ENCODE peak calls at places on chromosomes 13 and 19, in nine cellular contexts. F, S, Q, Z, V, P, A, M and Y are unnamed samples. For H3K4me1, the result is how much of the 10 kb centered on the place peaks cover.

GRCh38 chr19:16467581-16467980 is 4.2 kb downstream of the EPS15L1 start:
- DNase-seq in P (no peak), S (no peak), M (no peak), Z (no peak), V (no peak), Q (no peak), F (no peak), A (no peak), Y (no peak)

GRCh38 chr13:33100876-33101275 is 84.7 kb downstream of the KL start:
- DNase-seq in Q (no peak), S (no peak), F (no peak), P (no peak), Z (no peak), M (no peak), A (no peak), V (no peak), Y (no peak)

GRCh38 chr19:16038196-16038695 is 38.0 kb upstream of the TPM4 start:
- DNase-seq in F (no peak), Z (no peak), M (no peak), P (no peak), Q (no peak), S (no peak), V (no peak), A (no peak), Y (no peak)

GRCh38 chr13:42804244-42804868 is 23.0 kb downstream of the FAM216B start:
- DNase-seq in A (no peak), M (no peak), Q (no peak), Z (no peak), S (no peak), F (no peak), V (no peak), P (no peak), Y (no peak)

GRCh38 chr19:49114630-49115363 is 627 bp downstream of the LIN7B start:
- DNase-seq in Z (peak), P (peak), S (peak), M (no peak), F (peak), V (no peak), Q (peak), A (peak), Y (peak)

GRCh38 chr19:4428326-4428975 is 26.0 kb downstream of the CHAF1A start:
- DNase-seq in P (no peak), F (no peak), Z (no peak), Q (no peak), V (no peak), A (no peak), S (no peak), M (no peak), Y (no peak)

GRCh38 chr19:3324405-3324856 is 42.0 kb upstream of the NFIC start:
- DNase-seq in Q (peak), Z (peak), A (peak), M (no peak), S (peak), F (peak), P (no peak), V (no peak), Y (peak)

GRCh38 chr13:24683833-24684599 is 3.8 kb downstream of the ATP12A start:
- DNase-seq in P (no peak), Q (peak), A (peak), M (no peak), S (no peak), F (peak), V (no peak), Z (peak), Y (no peak)

GRCh38 chr13:98454389-98454881 is 122.5 kb downstream of the STK24 start:
- DNase-seq in V (no peak), M (no peak), P (no peak), Q (no peak), Z (no peak), S (no peak), A (no peak), F (peak), Y (no peak)

GRCh38 chr13:33490461-33491327 is 205.1 kb upstream of the STARD13 start:
- DNase-seq in Q (peak), Z (no peak), P (no peak), F (no peak), S (no peak), M (peak), A (peak), V (no peak), Y (peak)

GRCh38 chr19:14507704-14508246 is 10.4 kb downstream of the DNAJB1 start:
- DNase-seq in V (no peak), Z (peak), F (no peak), M (no peak), P (no peak), Q (no peak), S (no peak), A (no peak), Y (no peak)

GRCh38 chr19:608155-609000 is 18.7 kb downstream of the HCN2 start:
- DNase-seq in A (no peak), M (no peak), Q (no peak), Z (no peak), P (no peak), V (no peak), F (no peak), S (no peak), Y (no peak)

GRCh38 chr19:55525289-55526101 is 11.4 kb downstream of the SBK2 start:
- DNase-seq in S (no peak), P (no peak), Q (no peak), Z (no peak), F (no peak), A (no peak), M (no peak), V (no peak), Y (no peak)

GRCh38 chr19:37506387-37507166 is at the start of gene ZNF793:
- DNase-seq in F (peak), Q (peak), P (peak), Z (peak), A (peak), S (peak), M (peak), V (peak), Y (peak)

GRCh38 chr13:98098511-98098910 is 44.4 kb upstream of the FARP1 start:
- DNase-seq in P (no peak), M (no peak), F (no peak), S (no peak), V (no peak), Z (no peak), Q (no peak), A (no peak), Y (no peak)

GRCh38 chr19:50836543-50837195 is 3.3 kb upstream of the KLK15 start:
- DNase-seq in Q (no peak), A (peak), M (no peak), V (no peak), F (no peak), P (no peak), Z (no peak), S (no peak), Y (no peak)

GRCh38 chr19:47037766-47038165 is 10.7 kb downstream of the TMEM160 start:
- DNase-seq in M (no peak), P (no peak), Q (no peak), V (no peak), F (no peak), Z (no peak), A (no peak), S (no peak), Y (no peak)

GRCh38 chr19:12666305-12667048 is at the start of the genes MAN2B1 and WDR83:
- DNase-seq in Q (peak), A (peak), P (peak), Z (peak), V (peak), F (peak), M (no peak), S (peak), Y (peak)

GRCh38 chr19:41537789-41538188 is 38.2 kb upstream of the CEACAM21 start:
- DNase-seq in Q (no peak), A (peak), Z (no peak), F (no peak), P (no peak), V (no peak), M (no peak), S (no peak), Y (no peak)

GRCh38 chr19:28468701-28469459 is 744.1 kb downstream of the UQCRFS1 start:
- DNase-seq in Z (no peak), A (peak), P (no peak), M (no peak), S (peak), Q (peak), F (no peak), V (no peak), Y (no peak)

DNA sequence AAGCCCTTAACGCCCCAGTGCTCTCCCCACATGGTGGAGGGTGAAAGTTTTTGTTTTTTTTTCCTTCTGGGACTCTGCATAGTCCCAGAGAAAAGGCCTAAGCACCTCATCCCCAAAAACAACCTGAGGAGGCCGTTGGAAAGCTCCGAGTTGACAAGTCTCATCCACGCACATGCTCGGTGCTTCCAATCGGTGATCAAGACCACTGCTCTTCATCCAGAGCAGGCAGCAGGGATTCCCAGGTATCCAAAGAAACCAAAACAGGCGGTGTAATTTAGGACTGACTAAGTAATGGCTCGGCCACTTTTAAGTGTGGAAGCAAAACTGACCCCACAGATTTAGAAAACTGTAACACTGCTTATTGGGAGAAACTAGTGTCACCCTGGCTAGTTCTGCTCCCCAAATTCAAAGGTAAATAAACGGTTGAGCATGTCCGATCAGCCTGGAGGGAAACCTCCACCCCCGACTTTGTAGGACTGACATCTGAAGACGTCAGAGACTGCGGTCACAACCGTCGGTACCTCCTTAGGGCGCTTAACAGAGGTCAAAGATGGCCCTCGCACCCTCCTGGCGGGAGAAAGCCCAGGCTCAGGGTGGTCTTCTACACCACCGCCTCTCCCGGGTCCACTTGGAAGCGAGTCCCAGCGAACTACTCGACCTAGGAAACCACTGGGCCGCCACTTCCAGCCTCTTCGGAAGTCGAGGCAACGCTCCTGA is 997 bp upstream of the ZNF446 start:
- DNase-seq in M (no peak), F (no peak), V (no peak), Z (no peak), S (no peak), Q (no peak), P (no peak), A (no peak), Y (no peak)
- H3K4me3 ChIP-seq in M (peak), F (peak), V (peak), Z (peak), S (peak), Q (peak), P (peak), A (peak), Y (peak)

DNA sequence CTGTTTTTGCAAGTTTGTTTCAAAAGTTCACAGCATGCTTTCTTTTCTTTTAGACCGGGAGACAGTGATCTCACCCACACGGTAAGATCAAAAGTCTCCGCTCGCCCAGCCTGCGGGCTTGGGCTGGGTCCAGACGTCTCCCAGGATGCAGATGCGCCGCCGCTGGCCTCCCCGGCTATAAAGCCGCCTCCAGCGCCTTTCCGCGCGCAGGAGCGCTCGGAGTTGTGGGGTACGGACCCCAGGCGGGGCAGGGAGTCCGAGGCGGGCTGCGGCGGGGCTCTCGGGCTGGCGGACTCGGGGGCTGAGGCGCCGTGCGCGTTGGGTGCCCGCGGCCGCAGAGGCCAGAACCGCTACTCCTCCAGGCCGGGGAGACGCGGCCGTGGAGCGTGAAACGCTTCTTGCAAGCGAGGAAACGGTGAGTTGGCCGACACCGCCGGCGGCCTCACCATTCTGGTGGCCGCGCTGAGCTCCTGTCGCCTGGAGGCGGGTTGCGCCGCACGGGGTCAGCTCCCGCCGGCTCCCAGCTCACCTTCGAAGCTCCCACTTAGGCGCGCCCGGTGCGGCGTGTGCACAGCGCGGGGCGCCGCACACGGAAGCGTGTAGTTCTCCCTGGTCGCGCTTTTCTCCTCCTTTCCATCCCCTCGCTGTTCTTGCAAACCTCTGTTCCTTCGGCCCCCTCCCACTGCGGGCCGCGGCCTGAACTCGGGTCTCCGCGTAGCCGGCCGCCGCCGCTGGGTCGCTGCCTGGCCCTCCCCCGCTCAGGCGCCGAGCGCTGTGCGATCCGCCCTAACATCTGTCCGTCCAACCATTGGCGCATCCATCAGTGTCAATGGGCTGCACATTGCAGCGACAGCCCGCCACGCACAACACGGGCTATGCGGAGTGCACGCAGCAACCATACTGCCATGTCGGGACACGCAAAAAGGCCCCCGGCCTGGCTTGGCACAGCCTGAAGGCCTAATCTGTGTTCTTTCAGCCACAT is 2.3 kb upstream of the TSHZ3 start:
- DNase-seq in Q (peak), F (no peak), V (no peak), P (peak), A (peak), Z (no peak), S (peak), M (no peak), Y (no peak)
- H3K4me1 ChIP-seq in Q (under half), F (under half), V (under half), P (under half), A (half or more), Z (under half), S (under half), M (under half), Y (under half)

DNA sequence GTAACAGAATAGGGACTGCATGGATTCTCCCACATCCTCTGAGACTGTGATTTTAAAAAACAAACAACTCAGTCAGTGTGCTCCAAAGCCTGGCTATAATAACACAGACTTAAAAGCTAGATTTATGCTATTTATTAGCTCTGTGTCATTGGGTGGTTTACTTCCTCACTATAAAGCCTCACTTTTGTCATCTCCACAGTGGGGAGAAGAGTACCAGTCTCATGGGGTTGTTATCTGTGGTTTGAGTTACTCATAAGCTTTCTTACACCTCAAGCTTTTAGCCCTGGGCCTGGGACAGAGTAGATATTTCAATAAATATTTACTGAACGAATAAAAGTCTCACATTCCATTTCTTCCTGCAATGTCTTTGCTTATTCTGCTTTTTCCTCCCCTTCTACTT is 5.3 kb downstream of the RNASEH2B start:
- DNase-seq in M (no peak), A (no peak), F (no peak), V (no peak), Z (no peak), Q (no peak), P (no peak), S (no peak), Y (no peak)
- H3K27ac ChIP-seq in M (no peak), A (no peak), F (no peak), V (peak), Z (no peak), Q (no peak), P (peak), S (peak), Y (no peak)

GRCh38 chr13:102401305-102401704 is 543 bp downstream of the FGF14 start:
- DNase-seq in Z (no peak), V (no peak), S (no peak), M (no peak), F (no peak), P (no peak), Q (no peak), A (no peak), Y (no peak)

GRCh38 chr13:102401755-102402154 is at the start of gene FGF14:
- DNase-seq in A (no peak), Q (peak), P (no peak), F (no peak), M (no peak), V (no peak), Z (no peak), S (no peak), Y (no peak)

GRCh38 chr13:102399791-102400618 is 1.8 kb downstream of the FGF14 start:
- DNase-seq in V (no peak), Q (peak), S (peak), Z (no peak), A (peak), P (peak), F (no peak), M (no peak), Y (peak)

GRCh38 chr13:102402292-102402691 is 444 bp upstream of the FGF14 start:
- DNase-seq in V (no peak), Z (no peak), F (no peak), M (peak), Q (peak), A (peak), P (peak), S (peak), Y (peak)

GRCh38 chr13:102400619-102401125 is 1.2 kb downstream of the FGF14 start:
- DNase-seq in F (no peak), Z (peak), S (no peak), Q (peak), V (no peak), M (no peak), A (peak), P (peak), Y (peak)
- H3K4me3 ChIP-seq in F (peak), Z (peak), S (peak), Q (peak), V (peak), M (peak), A (peak), P (peak), Y (peak)

GRCh38 chr13:47233734-47234133 is 336.9 kb upstream of the HTR2A start:
- DNase-seq in P (no peak), F (no peak), V (no peak), M (no peak), S (no peak), Q (no peak), Z (no peak), A (no peak), Y (no peak)

GRCh38 chr13:47237571-47237970 is 340.7 kb upstream of the HTR2A start:
- DNase-seq in A (no peak), S (no peak), Q (no peak), F (no peak), V (no peak), Z (no peak), P (no peak), M (no peak), Y (no peak)

GRCh38 chr13:47241446-47241845 is 344.6 kb upstream of the HTR2A start:
- DNase-seq in Q (no peak), A (peak), P (no peak), S (no peak), Z (no peak), F (no peak), M (no peak), V (no peak), Y (no peak)

DNA sequence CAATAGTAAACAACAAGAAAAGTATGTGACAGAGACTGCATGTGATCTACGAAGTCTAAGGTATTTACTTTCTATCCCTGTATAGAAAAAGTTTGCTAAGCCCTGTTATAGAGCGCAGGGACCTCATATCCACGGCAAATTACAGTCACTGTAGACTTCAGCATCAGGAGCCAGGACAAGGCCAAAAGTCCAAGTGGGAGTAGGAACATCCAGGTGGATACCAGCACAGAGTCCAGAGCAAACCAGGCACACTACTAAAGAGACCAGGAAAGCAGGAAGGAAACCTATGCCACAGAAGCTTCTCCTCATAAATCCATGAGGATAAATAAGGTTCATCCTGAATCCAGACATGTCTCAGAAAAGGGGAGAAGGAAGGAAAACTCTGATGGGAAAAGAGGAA is 342.2 kb upstream of the HTR2A start:
- DNase-seq in F (no peak), A (no peak), V (no peak), Z (no peak), P (no peak), S (no peak), M (no peak), Q (no peak), Y (no peak)
- H3K4me1 ChIP-seq in F (under half), A (under half), V (under half), Z (under half), P (under half), S (under half), M (under half), Q (under half), Y (under half)

GRCh38 chr13:50485979-50486935 is 357.2 kb downstream of the DLEU7 start:
- DNase-seq in Q (no peak), S (no peak), A (no peak), M (no peak), V (no peak), Z (no peak), F (no peak), P (no peak), Y (no peak)

GRCh38 chr13:50481936-50482335 is 361.6 kb downstream of the DLEU7 start:
- DNase-seq in A (no peak), P (no peak), V (no peak), M (no peak), S (no peak), Q (no peak), F (no peak), Z (no peak), Y (no peak)

GRCh38 chr13:50483416-50483815 is 360.1 kb downstream of the DLEU7 start:
- DNase-seq in S (no peak), V (no peak), M (no peak), P (no peak), F (no peak), A (no peak), Q (no peak), Z (no peak), Y (no peak)

DNA sequence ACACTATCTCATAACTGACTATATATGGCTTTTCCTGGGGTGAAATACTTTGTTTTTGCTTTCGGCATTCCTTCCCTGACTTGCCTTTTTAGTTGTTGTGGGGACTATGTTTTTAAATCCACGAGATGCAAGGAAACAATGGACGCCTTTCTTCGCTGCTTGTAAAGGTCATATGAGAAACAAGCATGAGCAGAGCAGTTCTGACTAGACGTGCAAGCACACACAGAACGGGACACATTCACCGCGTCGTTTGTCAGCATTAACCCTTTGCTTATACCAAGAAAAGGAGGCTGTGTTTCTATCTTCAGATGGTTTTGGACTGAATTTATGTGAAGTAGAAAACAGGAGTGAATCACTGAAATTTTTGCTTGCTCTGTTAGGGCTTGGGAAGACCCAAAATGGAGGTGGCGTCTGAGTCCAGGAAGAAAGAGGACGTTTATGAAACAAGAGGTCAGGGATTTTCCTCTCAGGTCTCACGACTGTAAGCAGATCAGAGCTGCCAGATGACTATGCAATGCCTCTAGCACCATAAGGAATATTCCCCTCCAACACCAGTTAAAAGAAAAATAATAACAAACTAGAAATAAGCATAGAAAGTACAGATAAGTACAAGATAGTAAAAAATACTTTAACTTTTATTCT is 358.9 kb downstream of the DLEU7 start:
- DNase-seq in F (no peak), M (no peak), S (no peak), Q (no peak), Z (no peak), P (no peak), A (no peak), V (no peak), Y (no peak)
- H3K27ac ChIP-seq in F (peak), M (no peak), S (no peak), Q (no peak), Z (no peak), P (no peak), A (no peak), V (no peak), Y (no peak)